ENCODE peak calls at places on chromosomes 11 and 22, in four cellular contexts. One of them, this sample, is unnamed.

GRCh38 chr11:30346068-30346688 is 23.3 kb downstream of the ARL14EP start:
- DNase-seq in pancreas: no peak
- DNase-seq in left lung: no peak
- DNase-seq in RWPE1: peak; percentile 40
- DNase-seq in this sample: peak; percentile 39

GRCh38 chr22:19488884-19489843 is 9.4 kb downstream of the CDC45 start:
- DNase-seq in RWPE1: no peak
- DNase-seq in pancreas: no peak
- DNase-seq in left lung: no peak
- DNase-seq in this sample: peak; percentile 28

GRCh38 chr11:113553235-113553634 is 78.0 kb upstream of the DRD2 start:
- DNase-seq in left lung: peak; percentile 46
- DNase-seq in RWPE1: peak; percentile 71
- DNase-seq in pancreas: no peak
- DNase-seq in this sample: no peak

GRCh38 chr11:121328213-121328966 is 35.8 kb downstream of the SC5D start:
- DNase-seq in left lung: no peak
- DNase-seq in pancreas: no peak
- DNase-seq in RWPE1: no peak
- DNase-seq in this sample: no peak

GRCh38 chr11:46560300-46561025 is 33.4 kb downstream of the AMBRA1 start:
- DNase-seq in left lung: no peak
- DNase-seq in RWPE1: peak; percentile 26
- DNase-seq in pancreas: no peak
- DNase-seq in this sample: peak; percentile 54

GRCh38 chr22:32752868-32753520 is 48.5 kb upstream of the TIMP3 start:
- DNase-seq in left lung: no peak
- DNase-seq in RWPE1: no peak
- DNase-seq in pancreas: no peak
- DNase-seq in this sample: no peak

GRCh38 chr22:28832731-28833130 is 32.4 kb upstream of the XBP1 start:
- DNase-seq in pancreas: no peak
- DNase-seq in RWPE1: no peak
- DNase-seq in left lung: no peak
- DNase-seq in this sample: no peak

GRCh38 chr22:45616432-45616831 is 55.2 kb upstream of the ATXN10 start:
- DNase-seq in RWPE1: no peak
- DNase-seq in pancreas: no peak
- DNase-seq in left lung: no peak
- DNase-seq in this sample: no peak

GRCh38 chr22:23769321-23769965 is 1.7 kb upstream of the CHCHD10 start:
- DNase-seq in left lung: no peak
- DNase-seq in RWPE1: no peak
- DNase-seq in pancreas: no peak
- DNase-seq in this sample: no peak

GRCh38 chr22:40671369-40671768 is 7.9 kb upstream of the MCHR1 start:
- DNase-seq in left lung: no peak
- DNase-seq in pancreas: no peak
- DNase-seq in RWPE1: no peak
- DNase-seq in this sample: no peak

GRCh38 chr22:25764270-25765015 is 22.5 kb downstream of the MYO18B start:
- DNase-seq in RWPE1: no peak
- DNase-seq in pancreas: no peak
- DNase-seq in left lung: no peak
- DNase-seq in this sample: no peak

GRCh38 chr11:79087238-79087956 is 353.4 kb downstream of the TENM4 start:
- DNase-seq in pancreas: no peak
- DNase-seq in RWPE1: peak; percentile 40
- DNase-seq in left lung: no peak
- DNase-seq in this sample: no peak

GRCh38 chr11:72724021-72724561 is 28.1 kb downstream of the ARAP1 start:
- DNase-seq in RWPE1: no peak
- DNase-seq in pancreas: no peak
- DNase-seq in left lung: no peak
- DNase-seq in this sample: no peak

GRCh38 chr22:19431641-19432091 is at the start of gene HIRA:
- DNase-seq in pancreas: peak; percentile 71
- DNase-seq in RWPE1: peak; percentile 54
- DNase-seq in left lung: peak; percentile 75
- DNase-seq in this sample: peak; percentile 90

GRCh38 chr11:120331301-120331966 is 4.8 kb upstream of the ARHGEF12 start:
- DNase-seq in left lung: no peak
- DNase-seq in RWPE1: peak; percentile 84
- DNase-seq in pancreas: peak; percentile 59
- DNase-seq in this sample: no peak

GRCh38 chr22:41360126-41360525 is 21.6 kb upstream of the TEF start:
- DNase-seq in RWPE1: no peak
- DNase-seq in left lung: no peak
- DNase-seq in pancreas: no peak
- DNase-seq in this sample: no peak

GRCh38 chr11:34650528-34650927 is 29.6 kb downstream of the EHF start:
- DNase-seq in left lung: peak; percentile 53
- DNase-seq in pancreas: no peak
- DNase-seq in RWPE1: no peak
- DNase-seq in this sample: no peak

GRCh38 chr11:111942826-111943225 is 5.7 kb downstream of the DIXDC1 start:
- DNase-seq in left lung: no peak
- DNase-seq in pancreas: no peak
- DNase-seq in RWPE1: peak; percentile 66
- DNase-seq in this sample: no peak

GRCh38 chr22:49229483-49230193 is 598.0 kb downstream of the BRD1 start:
- DNase-seq in RWPE1: no peak
- DNase-seq in pancreas: no peak
- DNase-seq in left lung: peak; percentile 21
- DNase-seq in this sample: no peak

GRCh38 chr11:46055371-46055770 is 65.9 kb downstream of the PHF21A start:
- DNase-seq in RWPE1: no peak
- DNase-seq in left lung: no peak
- DNase-seq in pancreas: no peak
- DNase-seq in this sample: no peak

GRCh38 chr11:96097844-96098421 is 174.0 kb upstream of the MTMR2 start:
- DNase-seq in left lung: no peak
- DNase-seq in pancreas: no peak
- DNase-seq in RWPE1: no peak
- DNase-seq in this sample: peak; percentile 29

GRCh38 chr11:27020736-27021135 is 19.9 kb upstream of the BBOX1 start:
- DNase-seq in pancreas: no peak
- DNase-seq in RWPE1: no peak
- DNase-seq in left lung: no peak
- DNase-seq in this sample: no peak

GRCh38 chr11:74720596-74721478 is 10.4 kb downstream of the CHRDL2 start:
- DNase-seq in RWPE1: no peak
- DNase-seq in pancreas: no peak
- DNase-seq in left lung: peak; percentile 46
- DNase-seq in this sample: peak; percentile 64

GRCh38 chr11:107665016-107665415 is 46.8 kb downstream of the SLN start:
- DNase-seq in pancreas: no peak
- DNase-seq in left lung: no peak
- DNase-seq in RWPE1: no peak
- DNase-seq in this sample: no peak

GRCh38 chr11:73186294-73186850 is 31.7 kb upstream of the P2RY2 start:
- DNase-seq in left lung: no peak
- DNase-seq in pancreas: no peak
- DNase-seq in RWPE1: peak; percentile 75
- DNase-seq in this sample: no peak

GRCh38 chr11:31802990-31803812 is 7.9 kb downstream of the PAX6 start:
- DNase-seq in RWPE1: no peak
- DNase-seq in left lung: no peak
- DNase-seq in pancreas: no peak
- DNase-seq in this sample: no peak

GRCh38 chr11:71188886-71189767 is 63.2 kb downstream of the SHANK2 start:
- DNase-seq in RWPE1: no peak
- DNase-seq in pancreas: no peak
- DNase-seq in left lung: no peak
- DNase-seq in this sample: no peak

GRCh38 chr11:12114487-12115033 is 4.2 kb downstream of the MICAL2 start:
- DNase-seq in left lung: no peak
- DNase-seq in RWPE1: no peak
- DNase-seq in pancreas: no peak
- DNase-seq in this sample: no peak

GRCh38 chr11:45429719-45430118 is 143.6 kb upstream of the SYT13 start:
- DNase-seq in pancreas: no peak
- DNase-seq in RWPE1: no peak
- DNase-seq in left lung: no peak
- DNase-seq in this sample: no peak

GRCh38 chr22:19495562-19496323 is 16.0 kb downstream of the CDC45 start:
- DNase-seq in RWPE1: no peak
- DNase-seq in pancreas: no peak
- DNase-seq in left lung: no peak
- DNase-seq in this sample: no peak

GRCh38 chr22:50034126-50035081 is 21.8 kb upstream of the IL17REL start:
- DNase-seq in left lung: peak; percentile 16
- DNase-seq in RWPE1: no peak
- DNase-seq in pancreas: no peak
- DNase-seq in this sample: no peak

GRCh38 chr11:115334932-115335788 is 169.1 kb downstream of the CADM1 start:
- DNase-seq in pancreas: no peak
- DNase-seq in left lung: no peak
- DNase-seq in RWPE1: peak; percentile 20
- DNase-seq in this sample: no peak

GRCh38 chr11:3056296-3057068 is 741 bp downstream of the CARS1 start:
- DNase-seq in pancreas: no peak
- DNase-seq in RWPE1: no peak
- DNase-seq in left lung: no peak
- DNase-seq in this sample: no peak

GRCh38 chr11:97989121-97989520 is 1031.6 kb upstream of the CNTN5 start:
- DNase-seq in left lung: no peak
- DNase-seq in RWPE1: no peak
- DNase-seq in pancreas: no peak
- DNase-seq in this sample: no peak

GRCh38 chr22:41280065-41280464 is 5.9 kb downstream of the RANGAP1 start:
- DNase-seq in RWPE1: peak; percentile 74
- DNase-seq in pancreas: no peak
- DNase-seq in left lung: no peak
- DNase-seq in this sample: no peak

GRCh38 chr11:76318744-76319384 is 62.1 kb downstream of the THAP12 start:
- DNase-seq in pancreas: peak; percentile 81
- DNase-seq in left lung: peak; percentile 83
- DNase-seq in RWPE1: peak; percentile 80
- DNase-seq in this sample: peak; percentile 90
- TF ChIP-seq CTCF in pancreas: peak; percentile 93
- TF ChIP-seq CTCF in left lung: peak; percentile 89
- TF ChIP-seq CTCF in RWPE1: peak; percentile 87
- TF ChIP-seq CTCF in this sample: peak; percentile 82

GRCh38 chr11:1438967-1439330 is 47.6 kb downstream of the MOB2 start:
- DNase-seq in pancreas: no peak
- DNase-seq in RWPE1: no peak
- DNase-seq in left lung: no peak
- DNase-seq in this sample: no peak
- TF ChIP-seq CTCF in pancreas: no peak
- TF ChIP-seq CTCF in RWPE1: no peak
- TF ChIP-seq CTCF in left lung: no peak
- TF ChIP-seq CTCF in this sample: no peak

DNA sequence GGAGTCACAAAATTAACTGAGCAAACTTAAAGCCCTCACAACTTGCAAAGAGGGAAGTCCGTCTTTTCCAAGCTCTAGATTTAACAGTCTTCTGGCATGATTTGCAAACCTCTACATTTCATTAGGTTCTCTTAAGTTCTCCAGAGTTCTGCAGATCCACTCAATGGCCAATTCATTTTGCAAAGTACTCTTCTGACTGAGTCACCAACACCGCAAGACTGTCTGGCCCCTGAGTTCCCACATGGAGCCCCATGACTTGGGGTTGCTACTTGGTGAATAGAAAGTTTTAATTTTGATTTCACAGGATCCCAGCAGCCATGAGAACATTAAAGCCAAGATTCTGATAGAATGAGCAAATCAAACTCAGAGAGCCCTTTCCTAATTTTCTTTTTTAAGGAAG is 134.5 kb downstream of the PLEKHA7 start:
- DNase-seq in left lung: no peak
- DNase-seq in RWPE1: no peak
- DNase-seq in pancreas: no peak
- DNase-seq in this sample: no peak
- TF ChIP-seq CTCF in left lung: no peak
- TF ChIP-seq CTCF in RWPE1: no peak
- TF ChIP-seq CTCF in pancreas: no peak
- TF ChIP-seq CTCF in this sample: no peak

GRCh38 chr22:20576445-20576816 is 69.0 kb downstream of the MED15 start:
- DNase-seq in left lung: no peak
- DNase-seq in RWPE1: no peak
- DNase-seq in pancreas: no peak
- DNase-seq in this sample: no peak

GRCh38 chr22:20577045-20577444 is 69.6 kb downstream of the MED15 start:
- DNase-seq in left lung: no peak
- DNase-seq in RWPE1: no peak
- DNase-seq in pancreas: no peak
- DNase-seq in this sample: no peak

GRCh38 chr22:20578192-20578591 is 70.8 kb downstream of the MED15 start:
- DNase-seq in left lung: no peak
- DNase-seq in RWPE1: no peak
- DNase-seq in pancreas: no peak
- DNase-seq in this sample: no peak

GRCh38 chr22:20578707-20579106 is 71.3 kb downstream of the MED15 start:
- DNase-seq in RWPE1: no peak
- DNase-seq in pancreas: no peak
- DNase-seq in left lung: no peak
- DNase-seq in this sample: no peak

GRCh38 chr22:20577549-20577975 is 70.2 kb downstream of the MED15 start:
- DNase-seq in RWPE1: no peak
- DNase-seq in left lung: no peak
- DNase-seq in pancreas: no peak
- DNase-seq in this sample: no peak
- TF ChIP-seq CTCF in RWPE1: no peak
- TF ChIP-seq CTCF in left lung: no peak
- TF ChIP-seq CTCF in pancreas: no peak
- TF ChIP-seq CTCF in this sample: no peak

DNA sequence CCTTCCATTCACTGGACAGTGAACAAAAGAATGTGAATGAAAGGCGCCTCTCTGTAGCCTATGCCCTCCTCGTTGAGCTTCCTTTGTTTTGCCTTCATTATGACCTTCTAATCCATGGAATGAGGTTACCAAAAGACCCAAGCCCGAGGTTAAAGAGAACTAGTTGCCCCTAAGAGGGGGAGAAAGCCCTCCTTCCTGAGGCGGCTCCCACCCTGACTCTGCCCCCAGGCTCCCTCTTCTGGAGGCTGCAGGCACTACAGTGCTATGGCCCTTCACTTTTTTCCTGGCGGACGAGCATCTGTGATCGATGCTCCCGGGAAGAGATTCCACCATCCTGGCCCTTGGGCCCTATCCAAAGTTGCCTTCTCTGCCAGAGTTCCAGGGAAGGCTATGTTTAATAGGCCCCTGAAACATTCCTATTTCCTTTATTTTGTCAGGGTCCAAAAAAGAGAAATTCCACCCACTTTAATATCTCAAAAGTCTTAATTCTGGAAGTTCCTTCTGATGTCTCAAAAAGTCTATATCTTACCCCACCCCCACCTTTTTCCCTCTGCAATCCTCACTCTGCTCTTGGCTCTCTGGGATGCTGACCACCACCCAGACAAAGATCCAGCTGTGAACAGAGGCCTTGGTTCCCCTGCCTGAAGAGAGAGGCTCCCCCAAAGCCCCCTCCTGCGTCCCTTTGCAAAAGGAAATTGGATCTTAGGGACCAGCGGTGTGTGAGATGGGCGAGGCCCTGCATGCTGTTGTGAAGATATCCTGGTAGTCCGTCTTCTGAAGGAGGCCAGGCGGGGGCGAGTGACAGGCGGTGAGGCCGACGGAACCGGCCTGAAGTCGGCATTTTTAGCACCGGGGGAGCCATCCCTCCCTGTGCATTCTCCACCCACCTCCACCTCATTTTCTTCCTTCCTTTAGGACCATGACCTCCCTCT is 147.1 kb downstream of the FEZ1 start:
- DNase-seq in pancreas: no peak
- DNase-seq in RWPE1: peak; percentile 58
- DNase-seq in left lung: no peak
- DNase-seq in this sample: no peak
- TF ChIP-seq CTCF in pancreas: peak; percentile 83
- TF ChIP-seq CTCF in RWPE1: peak; percentile 83
- TF ChIP-seq CTCF in left lung: peak; percentile 76
- TF ChIP-seq CTCF in this sample: peak; percentile 72